ENCODE peak calls at places on chromosomes 11 and 22, in eight cellular contexts. I is GM23338; W is upper lobe of right lung; R is CD8-positive, alpha-beta T cell; F is GM23248; U is A549; C is brain microvascular endothelial cell; D is ovary. K is an unnamed sample.

GRCh38 chr11:70055444-70055843 is 22.7 kb upstream of the ANO1 start:
- DNase-seq in I (no peak), W (no peak), R (no peak), F (no peak), U (no peak), C (no peak), D (no peak), K (no peak)

GRCh38 chr11:119307219-119307618 is 9.7 kb downstream of the MCAM start:
- DNase-seq in I (peak), W (no peak), R (no peak), F (no peak), U (no peak), C (no peak), D (no peak), K (no peak)

GRCh38 chr22:42229455-42230149 is 40.9 kb downstream of the TCF20 start:
- DNase-seq in I (no peak), W (no peak), R (no peak), F (peak), U (no peak), C (no peak), D (peak), K (no peak)

GRCh38 chr11:27357250-27357649 is 5.8 kb downstream of the CCDC34 start:
- DNase-seq in I (no peak), W (no peak), R (no peak), F (no peak), U (no peak), C (no peak), D (no peak), K (no peak)

GRCh38 chr11:65107078-65107477 is 4.6 kb upstream of the TM7SF2 start:
- DNase-seq in I (no peak), W (no peak), R (no peak), F (no peak), U (no peak), C (no peak), D (no peak), K (no peak)

GRCh38 chr11:83054001-83054400 is 17.7 kb downstream of the RAB30 start:
- DNase-seq in I (no peak), W (no peak), R (no peak), F (no peak), U (no peak), C (no peak), D (no peak), K (no peak)

GRCh38 chr11:64639885-64640284 is 48.9 kb downstream of the SLC22A12 start:
- DNase-seq in I (no peak), W (no peak), R (no peak), F (no peak), U (no peak), C (no peak), D (no peak), K (no peak)

GRCh38 chr11:62472063-62472884 is 53.4 kb downstream of the SCGB1A1 start:
- DNase-seq in I (no peak), W (no peak), R (no peak), F (peak), U (peak), C (no peak), D (peak), K (no peak)

GRCh38 chr11:4464216-4465159 is 15.4 kb downstream of the OR52K2 start:
- DNase-seq in I (peak), W (no peak), R (no peak), F (peak), U (peak), C (no peak), D (no peak), K (no peak)

GRCh38 chr11:955154-956049 is 29.7 kb downstream of the AP2A2 start:
- DNase-seq in I (no peak), W (no peak), R (no peak), F (no peak), U (no peak), C (no peak), D (no peak), K (no peak)

GRCh38 chr11:57214494-57214893 is 22.6 kb downstream of the APLNR start:
- DNase-seq in I (no peak), W (no peak), R (no peak), F (peak), U (peak), C (peak), D (no peak), K (no peak)

GRCh38 chr11:9858218-9858617 is 194.3 kb downstream of the SWAP70 start:
- DNase-seq in I (no peak), W (no peak), R (no peak), F (no peak), U (peak), C (no peak), D (no peak), K (no peak)

GRCh38 chr11:129946256-129946655 is 50.9 kb upstream of the NFRKB start:
- DNase-seq in I (no peak), W (no peak), R (no peak), F (peak), U (no peak), C (no peak), D (no peak), K (no peak)

GRCh38 chr11:62148271-62148980 is 24.6 kb downstream of the INCENP start:
- DNase-seq in I (no peak), W (peak), R (no peak), F (no peak), U (no peak), C (no peak), D (no peak), K (no peak)

GRCh38 chr22:23225724-23226496 is 45.6 kb downstream of the BCR start:
- DNase-seq in I (no peak), W (peak), R (no peak), F (peak), U (peak), C (peak), D (no peak), K (no peak)

GRCh38 chr22:50436841-50437341 is 37.9 kb downstream of the SBF1 start:
- DNase-seq in I (no peak), W (no peak), R (no peak), F (no peak), U (no peak), C (no peak), D (no peak), K (no peak)

GRCh38 chr11:13046626-13047570 is 37.8 kb downstream of the RASSF10 start:
- DNase-seq in I (no peak), W (no peak), R (no peak), F (no peak), U (no peak), C (no peak), D (no peak), K (no peak)

GRCh38 chr11:62770778-62771143 is 435 bp upstream of the TAF6L start:
- DNase-seq in I (peak), W (no peak), R (no peak), F (peak), U (no peak), C (no peak), D (peak), K (peak)

GRCh38 chr22:37425800-37426531 is 1.3 kb downstream of the ELFN2 start:
- DNase-seq in I (peak), W (no peak), R (no peak), F (no peak), U (peak), C (no peak), D (no peak), K (no peak)

GRCh38 chr22:49266561-49267519 is 560.8 kb downstream of the BRD1 start:
- DNase-seq in I (no peak), W (no peak), R (no peak), F (no peak), U (no peak), C (no peak), D (no peak), K (no peak)

GRCh38 chr11:33704240-33705002 is 3.8 kb upstream of the C11orf91 start:
- DNase-seq in I (no peak), W (no peak), R (no peak), F (peak), U (no peak), C (no peak), D (no peak), K (peak)

GRCh38 chr11:33706546-33706945 is 5.9 kb upstream of the C11orf91 start:
- DNase-seq in I (no peak), W (no peak), R (no peak), F (no peak), U (no peak), C (no peak), D (no peak), K (no peak)

GRCh38 chr11:33708970-33709369 is 8.3 kb upstream of the C11orf91 start:
- DNase-seq in I (no peak), W (no peak), R (no peak), F (no peak), U (no peak), C (no peak), D (no peak), K (no peak)

GRCh38 chr11:33709471-33709870 is 8.8 kb upstream of the C11orf91 start:
- DNase-seq in I (no peak), W (no peak), R (no peak), F (peak), U (no peak), C (no peak), D (no peak), K (no peak)

DNA sequence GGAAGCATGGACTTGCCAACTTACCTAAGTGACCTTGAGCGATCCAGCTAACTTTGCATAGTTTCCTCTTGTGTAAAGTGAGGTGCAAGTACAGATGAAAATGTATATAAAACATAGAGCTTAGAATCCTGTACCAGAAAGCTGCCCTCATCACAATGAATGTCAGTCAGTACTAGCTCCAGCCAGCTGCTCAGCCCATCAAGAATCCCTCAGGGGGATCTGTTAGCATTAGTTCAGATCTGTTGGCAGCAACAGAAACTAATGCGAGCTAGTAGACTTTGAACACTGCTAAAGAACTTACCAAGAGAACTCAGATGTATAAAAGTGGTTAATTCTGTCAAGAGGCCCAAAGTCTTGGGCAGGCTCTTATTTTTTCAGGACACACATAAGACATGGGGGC is 6.3 kb upstream of the C11orf91 start:
- DNase-seq in I (no peak), W (no peak), R (no peak), F (no peak), U (no peak), C (no peak), D (no peak), K (no peak)
- H3K27ac ChIP-seq in I (no peak), W (peak), R (no peak), F (peak), U (peak), C (peak), D (no peak), K (peak)

GRCh38 chr11:126281666-126282175 is 1.2 kb upstream of the TIRAP start:
- DNase-seq in I (no peak), W (no peak), R (no peak), F (no peak), U (no peak), C (no peak), D (no peak), K (no peak)

GRCh38 chr11:126281245-126281644 is 1.6 kb upstream of the TIRAP start:
- DNase-seq in I (no peak), W (peak), R (no peak), F (no peak), U (no peak), C (no peak), D (no peak), K (no peak)

GRCh38 chr11:126282361-126282741 is 542 bp upstream of the TIRAP start:
- DNase-seq in I (peak), W (peak), R (no peak), F (peak), U (no peak), C (peak), D (peak), K (peak)

GRCh38 chr11:126279191-126279590 is 3.7 kb upstream of the TIRAP start:
- DNase-seq in I (no peak), W (no peak), R (no peak), F (no peak), U (no peak), C (no peak), D (no peak), K (no peak)

DNA sequence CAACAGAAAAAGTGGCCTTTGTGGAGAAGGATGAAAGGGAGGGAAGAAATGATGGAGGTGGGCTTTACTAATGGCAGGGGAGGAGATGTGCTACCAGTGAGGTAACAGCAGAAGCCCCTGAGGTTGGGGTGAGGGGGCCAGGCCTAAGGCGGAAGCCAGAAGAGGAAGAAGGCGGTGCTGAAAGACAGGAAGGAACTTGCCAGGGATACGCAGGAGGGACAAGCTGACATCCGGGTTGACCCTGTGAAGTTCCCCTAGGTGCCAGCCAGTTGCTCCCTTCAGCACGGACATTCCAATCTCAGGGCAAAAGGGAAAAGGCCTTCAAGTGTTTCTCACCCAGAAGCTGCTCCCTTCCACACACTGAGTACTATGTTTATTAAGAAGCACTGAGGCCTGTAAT is 2.3 kb upstream of the TIRAP start:
- DNase-seq in I (no peak), W (no peak), R (no peak), F (no peak), U (no peak), C (no peak), D (no peak), K (no peak)
- H3K27ac ChIP-seq in I (no peak), W (peak), R (no peak), F (no peak), U (no peak), C (no peak), D (no peak), K (no peak)

GRCh38 chr22:27213766-27214581 is 556.6 kb downstream of the MIAT start:
- DNase-seq in I (no peak), W (no peak), R (no peak), F (peak), U (no peak), C (peak), D (peak), K (no peak)

GRCh38 chr22:27213291-27213690 is 555.9 kb downstream of the MIAT start:
- DNase-seq in I (no peak), W (no peak), R (no peak), F (peak), U (no peak), C (no peak), D (no peak), K (no peak)

GRCh38 chr22:27216444-27216843 is 559.1 kb downstream of the MIAT start:
- DNase-seq in I (no peak), W (no peak), R (no peak), F (no peak), U (no peak), C (no peak), D (no peak), K (no peak)

GRCh38 chr22:27215826-27216320 is 558.5 kb downstream of the MIAT start:
- DNase-seq in I (no peak), W (no peak), R (no peak), F (peak), U (no peak), C (no peak), D (peak), K (no peak)

GRCh38 chr22:27214691-27215090 is 557.3 kb downstream of the MIAT start:
- DNase-seq in I (no peak), W (no peak), R (no peak), F (no peak), U (no peak), C (no peak), D (no peak), K (no peak)
- H3K27ac ChIP-seq in I (no peak), W (no peak), R (no peak), F (no peak), U (peak), C (peak), D (peak), K (no peak)

GRCh38 chr11:66958232-66958955 is at the start of gene PC:
- DNase-seq in I (peak), W (peak), R (peak), F (peak), U (peak), C (peak), D (peak), K (peak)

GRCh38 chr11:66956689-66957290 is 1.4 kb downstream of the PC start:
- DNase-seq in I (peak), W (peak), R (no peak), F (peak), U (peak), C (peak), D (no peak), K (peak)

GRCh38 chr11:66962247-66962646 is 4.1 kb upstream of the PC start:
- DNase-seq in I (no peak), W (no peak), R (no peak), F (no peak), U (no peak), C (no peak), D (no peak), K (no peak)

GRCh38 chr11:66958956-66959274 is 732 bp upstream of the PC start:
- DNase-seq in I (no peak), W (no peak), R (no peak), F (peak), U (no peak), C (no peak), D (no peak), K (no peak)

GRCh38 chr11:66957971-66958231 is 282 bp downstream of the PC start:
- DNase-seq in I (peak), W (no peak), R (no peak), F (no peak), U (no peak), C (no peak), D (no peak), K (no peak)
- H3K27ac ChIP-seq in I (peak), W (peak), R (peak), F (peak), U (peak), C (peak), D (peak), K (peak)

GRCh38 chr11:117042689-117043088 is 55.5 kb downstream of the SIK3 start:
- DNase-seq in I (no peak), W (no peak), R (no peak), F (no peak), U (no peak), C (no peak), D (no peak), K (no peak)
- H3K27ac ChIP-seq in I (no peak), W (no peak), R (no peak), F (no peak), U (no peak), C (no peak), D (no peak), K (peak)

GRCh38 chr11:23932485-23932898 is 564.4 kb upstream of the LUZP2 start:
- DNase-seq in I (no peak), W (no peak), R (no peak), F (peak), U (no peak), C (peak), D (no peak), K (no peak)
- H3K27ac ChIP-seq in I (no peak), W (no peak), R (no peak), F (no peak), U (no peak), C (peak), D (no peak), K (peak)